ENCODE peak calls at places on chromosomes 6 and 20, in seven cellular contexts. G, Q, J, D, V, M and T are unnamed samples.

GRCh38 chr6:95280690-95281273 is 296.6 kb upstream of the MANEA start:
- DNase-seq in V (no peak), M (peak; percentile 82), Q (peak; percentile 79), D (no peak), G (no peak), J (no peak), T (no peak)

GRCh38 chr6:107729098-107729497 is 95.0 kb downstream of the SCML4 start:
- DNase-seq in J (no peak), M (peak; percentile 60), D (no peak), Q (no peak), V (no peak), G (no peak), T (no peak)

GRCh38 chr6:151436814-151437213 is 15.1 kb downstream of the RMND1 start:
- DNase-seq in Q (no peak), G (no peak), M (no peak), V (no peak), D (no peak), J (no peak), T (no peak)

GRCh38 chr6:144007779-144008500 is at the start of gene PLAGL1:
- DNase-seq in V (no peak), G (peak; percentile 75), Q (peak; percentile 66), M (peak; percentile 74), D (peak; percentile 58), J (no peak), T (peak; percentile 75)

GRCh38 chr6:14046476-14047068 is 71.0 kb upstream of the CD83 start:
- DNase-seq in J (peak; percentile 41), V (peak; percentile 25), G (no peak), M (peak; percentile 82), Q (peak; percentile 68), D (no peak), T (no peak)

GRCh38 chr6:118867181-118867580 is 26.8 kb upstream of the ASF1A start:
- DNase-seq in G (no peak), J (no peak), M (no peak), V (no peak), D (no peak), Q (no peak), T (no peak)

GRCh38 chr6:13788820-13789219 is 25.5 kb downstream of the MCUR1 start:
- DNase-seq in G (no peak), M (no peak), Q (no peak), V (no peak), J (no peak), D (no peak), T (no peak)

GRCh38 chr6:143337201-143337949 is 113.1 kb downstream of the ADAT2 start:
- DNase-seq in V (peak; percentile 45), Q (peak; percentile 70), J (peak; percentile 62), M (peak; percentile 93), D (no peak), G (peak; percentile 52), T (no peak)

GRCh38 chr20:21505810-21506530 is 7.9 kb downstream of the NKX2-2 start:
- DNase-seq in D (peak; percentile 69), Q (peak; percentile 89), M (peak; percentile 78), J (no peak), G (peak; percentile 66), V (peak; percentile 50), T (no peak)

GRCh38 chr20:4573564-4574355 is 147.9 kb upstream of the PRND start:
- DNase-seq in J (no peak), D (no peak), Q (no peak), V (no peak), G (no peak), M (no peak), T (no peak)

GRCh38 chr6:56259682-56260081 is 12.3 kb upstream of the COL21A1 start:
- DNase-seq in J (no peak), M (no peak), D (no peak), G (no peak), Q (no peak), V (no peak), T (no peak)

GRCh38 chr6:90286884-90287488 is 9.7 kb downstream of the BACH2 start:
- DNase-seq in J (peak; percentile 61), Q (peak; percentile 79), G (no peak), V (peak; percentile 67), D (peak; percentile 33), M (peak; percentile 95), T (no peak)

GRCh38 chr20:51628533-51629398 is 86.2 kb upstream of the NFATC2 start:
- DNase-seq in V (no peak), J (no peak), G (no peak), Q (no peak), M (no peak), D (no peak), T (no peak)

GRCh38 chr20:38725959-38726848 is 1.9 kb downstream of the SLC32A1 start:
- DNase-seq in D (peak; percentile 43), J (peak; percentile 79), V (peak; percentile 29), G (no peak), M (peak; percentile 96), Q (peak; percentile 95), T (peak; percentile 22)

DNA sequence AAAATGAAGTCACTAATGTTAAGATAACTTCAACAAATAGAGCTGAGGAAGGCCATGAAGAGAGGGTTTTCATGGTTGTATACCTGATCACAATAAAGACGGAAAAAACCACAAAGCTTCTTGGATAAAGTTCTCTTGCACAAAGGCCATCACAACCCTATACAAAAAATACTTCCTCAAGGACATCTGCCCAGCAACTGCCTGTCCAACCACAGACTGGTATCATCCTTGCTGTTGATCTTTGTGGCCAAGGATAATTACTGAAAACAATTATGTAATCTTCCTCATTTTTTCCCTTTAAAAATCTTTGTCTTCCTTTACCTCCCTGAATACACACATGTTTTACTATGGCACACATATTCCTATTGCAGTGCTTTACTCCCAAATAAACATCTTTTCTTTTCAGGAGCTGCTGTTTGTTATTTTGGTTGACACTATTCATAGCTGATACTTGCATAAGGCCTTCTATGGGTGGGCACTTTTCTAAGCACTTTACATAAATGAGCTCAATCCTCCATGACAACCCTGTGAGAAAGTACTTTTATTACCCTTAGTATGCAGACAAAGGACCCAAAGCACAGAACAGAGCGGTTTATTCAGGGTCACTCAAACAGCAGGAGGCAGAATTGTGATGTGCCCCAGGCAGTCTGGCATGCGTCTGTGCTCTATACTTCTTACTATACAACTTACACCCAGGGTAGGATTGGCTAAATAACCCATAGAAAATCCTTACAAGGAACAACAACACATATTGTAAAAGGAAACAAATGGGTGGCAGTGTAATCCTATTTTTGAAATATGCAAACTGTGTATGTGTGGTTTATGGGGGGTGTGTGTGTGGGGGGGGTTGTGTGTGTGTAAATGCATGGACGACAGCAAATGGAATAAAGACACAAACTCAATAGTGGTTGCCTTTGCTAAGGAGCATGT is 35.0 kb downstream of the SNRNP48 start:
- DNase-seq in M (peak; percentile 24), J (no peak), D (no peak), G (no peak), V (no peak), Q (peak; percentile 67), T (no peak)
- TF ChIP-seq CTCF in M (no peak), J (no peak), D (no peak), G (no peak), V (no peak), Q (no peak), T (no peak)

GRCh38 chr6:11215773-11216172 is 16.7 kb downstream of the NEDD9 start:
- DNase-seq in Q (peak; percentile 48), J (no peak), G (no peak), M (no peak), V (no peak), D (no peak), T (no peak)
- H3K4me1 ChIP-seq in Q (peaks cover 37% of the 10 kb centered on the region), J (peaks cover 32% of the 10 kb centered on the region), G (peaks cover 100% of the 10 kb centered on the region), M (peaks cover 29% of the 10 kb centered on the region), V (peaks cover 14% of the 10 kb centered on the region), D (no peaks in the 10 kb centered on the region), T (peaks cover 17% of the 10 kb centered on the region)

GRCh38 chr20:53489528-53489927 is 104.1 kb downstream of the ZNF217 start:
- DNase-seq in J (no peak), D (no peak), M (no peak), G (no peak), Q (no peak), V (no peak), T (no peak)

GRCh38 chr20:53492212-53492611 is 101.4 kb downstream of the ZNF217 start:
- DNase-seq in J (no peak), G (no peak), V (no peak), D (no peak), M (no peak), Q (no peak), T (no peak)

GRCh38 chr20:53494753-53495152 is 98.9 kb downstream of the ZNF217 start:
- DNase-seq in G (no peak), J (no peak), V (no peak), D (no peak), M (no peak), Q (no peak), T (no peak)

GRCh38 chr20:53495357-53495756 is 98.3 kb downstream of the ZNF217 start:
- DNase-seq in D (no peak), G (no peak), Q (no peak), J (no peak), M (no peak), V (no peak), T (no peak)

GRCh38 chr20:53493201-53493908 is 100.3 kb downstream of the ZNF217 start:
- DNase-seq in J (no peak), D (no peak), Q (no peak), G (no peak), M (no peak), V (no peak), T (no peak)
- TF ChIP-seq CTCF in J (no peak), D (no peak), Q (peak; percentile 30), G (peak; percentile 12), M (no peak), V (no peak), T (no peak)

DNA sequence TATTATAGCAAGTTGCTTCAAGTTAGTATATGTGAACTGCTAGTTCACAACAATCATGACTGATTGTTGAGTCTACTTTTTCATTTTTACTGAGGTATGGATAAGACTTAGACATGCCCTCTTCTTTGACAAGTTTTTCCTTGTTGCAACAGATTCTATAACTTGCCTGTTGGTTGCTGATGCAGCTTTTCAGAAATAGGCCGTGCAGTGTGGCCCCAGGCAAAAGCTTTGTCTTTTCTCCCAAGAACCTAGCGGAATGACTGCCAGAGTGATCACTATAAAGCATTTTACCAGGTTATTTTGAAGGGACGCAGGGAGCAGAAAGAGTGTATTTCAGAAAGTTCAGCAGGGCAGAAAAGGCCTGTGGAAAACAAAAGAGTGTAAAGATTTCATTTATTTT is 16.0 kb downstream of the HECA start:
- DNase-seq in J (no peak), G (no peak), D (no peak), V (no peak), Q (peak; percentile 39), M (no peak), T (no peak)
- H3K4me1 ChIP-seq in J (peaks cover 29% of the 10 kb centered on the region), G (peaks cover 65% of the 10 kb centered on the region), D (no peaks in the 10 kb centered on the region), V (peaks cover 87% of the 10 kb centered on the region), Q (peaks cover 48% of the 10 kb centered on the region), M (peaks cover 15% of the 10 kb centered on the region), T (no peaks in the 10 kb centered on the region)

DNA sequence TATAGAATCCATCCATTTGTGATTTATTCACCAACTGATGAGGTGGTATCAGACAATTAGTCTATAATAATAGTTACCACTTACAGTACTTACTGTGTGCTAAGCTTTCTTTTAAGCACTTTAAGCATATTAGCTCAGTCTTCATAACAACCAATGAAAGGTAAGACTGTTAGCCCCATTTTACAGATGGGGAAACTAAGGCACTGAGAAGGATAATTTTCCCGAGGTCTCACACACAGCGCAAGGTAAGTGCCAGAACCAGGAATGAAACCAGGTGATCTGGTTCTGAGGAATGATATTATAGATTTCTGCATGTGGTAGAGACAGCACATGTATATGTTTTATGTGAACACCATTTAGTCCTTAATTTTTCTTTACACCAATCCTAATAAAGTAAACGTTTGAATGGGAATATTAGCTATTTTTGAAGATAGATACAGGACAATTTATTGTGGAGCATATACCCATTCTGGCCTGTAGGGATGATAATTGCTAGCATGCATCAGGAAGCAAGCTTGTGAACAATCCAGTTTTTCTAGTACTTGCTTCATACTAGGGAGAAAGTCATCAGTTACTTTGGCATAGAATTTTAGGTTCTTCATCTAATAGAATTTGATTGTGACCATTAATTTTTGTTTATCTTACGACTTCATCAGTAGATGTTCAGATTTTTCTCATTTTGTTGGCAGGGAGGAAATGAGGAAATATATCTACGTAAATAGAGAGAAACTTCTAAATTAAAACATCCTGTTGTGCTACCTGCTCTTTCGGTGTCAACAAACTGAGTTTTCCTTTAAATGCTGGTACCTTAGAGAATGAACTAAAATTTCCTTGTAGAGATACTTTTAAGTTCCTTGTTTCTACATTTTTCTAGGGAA is 3.0 kb downstream of the YWHAB start:
- DNase-seq in Q (no peak), G (no peak), D (no peak), M (no peak), V (no peak), J (no peak), T (no peak)
- TF ChIP-seq CTCF in Q (peak; percentile 15), G (peak; percentile 33), D (peak; percentile 11), M (peak; percentile 32), V (peak; percentile 43), J (peak; percentile 39), T (no peak)